ENCODE peak calls at places on chromosomes 11 and 22, in seven cellular contexts. G, P, N, T, Y, M and D are unnamed samples.

GRCh38 chr11:134383576-134384221 is 28.3 kb downstream of the B3GAT1 start:
- DNase-seq in G (no peak), P (no peak), N (no peak), T (no peak), Y (no peak), M (no peak), D (no peak)

GRCh38 chr11:73225851-73226250 is 7.8 kb downstream of the P2RY2 start:
- DNase-seq in G (no peak), P (no peak), N (no peak), T (no peak), Y (no peak), M (no peak), D (no peak)

GRCh38 chr11:43212279-43212678 is 99.5 kb upstream of the API5 start:
- DNase-seq in G (no peak), P (no peak), N (no peak), T (no peak), Y (no peak), M (no peak), D (no peak)

GRCh38 chr22:46238541-46238940 is 11.6 kb downstream of the CDPF1 start:
- DNase-seq in G (no peak), P (no peak), N (no peak), T (no peak), Y (no peak), M (no peak), D (no peak)

GRCh38 chr11:91921974-91922373 is 302.6 kb upstream of the FAT3 start:
- DNase-seq in G (no peak), P (no peak), N (no peak), T (no peak), Y (no peak), M (no peak), D (no peak)

GRCh38 chr11:44681698-44682097 is 45.1 kb upstream of the TSPAN18 start:
- DNase-seq in G (peak; percentile 10), P (peak; percentile 47), N (no peak), T (no peak), Y (no peak), M (no peak), D (no peak)

GRCh38 chr11:83782329-83782728 is 496.2 kb upstream of the CCDC90B start:
- DNase-seq in G (no peak), P (no peak), N (no peak), T (no peak), Y (no peak), M (no peak), D (no peak)

GRCh38 chr11:45560935-45561330 is 104.5 kb downstream of the CHST1 start:
- DNase-seq in G (no peak), P (no peak), N (no peak), T (no peak), Y (no peak), M (no peak), D (no peak)

GRCh38 chr11:96328395-96329010 is 14.5 kb downstream of the MAML2 start:
- DNase-seq in G (no peak), P (peak; percentile 34), N (no peak), T (no peak), Y (no peak), M (no peak), D (no peak)

GRCh38 chr11:81700061-81700460 is 1033.6 kb downstream of the FAM181B start:
- DNase-seq in G (no peak), P (peak; percentile 41), N (no peak), T (no peak), Y (no peak), M (no peak), D (no peak)

GRCh38 chr11:64484308-64485061 is 106.5 kb upstream of the SLC22A12 start:
- DNase-seq in G (no peak), P (no peak), N (peak; percentile 25), T (no peak), Y (no peak), M (no peak), D (no peak)

GRCh38 chr11:58060535-58060934 is 29.8 kb downstream of the OR6Q1 start:
- DNase-seq in G (no peak), P (no peak), N (no peak), T (no peak), Y (no peak), M (no peak), D (no peak)

GRCh38 chr11:93827347-93827746 is 23.1 kb downstream of the VSTM5 start:
- DNase-seq in G (no peak), P (no peak), N (no peak), T (no peak), Y (no peak), M (no peak), D (no peak)

GRCh38 chr22:35525687-35526332 is 14.8 kb upstream of the RASD2 start:
- DNase-seq in G (no peak), P (no peak), N (no peak), T (no peak), Y (no peak), M (no peak), D (no peak)

GRCh38 chr11:117230286-117230961 is 1.4 kb downstream of the PCSK7 start:
- DNase-seq in G (no peak), P (no peak), N (no peak), T (no peak), Y (no peak), M (no peak), D (no peak)

GRCh38 chr11:61948505-61948904 is 1.6 kb upstream of the BEST1 start:
- DNase-seq in G (no peak), P (peak; percentile 53), N (no peak), T (no peak), Y (no peak), M (no peak), D (no peak)

GRCh38 chr11:131027501-131027900 is 111.2 kb upstream of the SNX19 start:
- DNase-seq in G (no peak), P (peak; percentile 42), N (no peak), T (no peak), Y (no peak), M (no peak), D (no peak)

GRCh38 chr11:19187880-19188279 is 13.9 kb downstream of the CSRP3 start:
- DNase-seq in G (no peak), P (no peak), N (no peak), T (no peak), Y (no peak), M (no peak), D (no peak)

GRCh38 chr11:8567597-8568198 is 26.3 kb downstream of the STK33 start:
- DNase-seq in G (no peak), P (peak; percentile 2), N (no peak), T (no peak), Y (no peak), M (no peak), D (no peak)

GRCh38 chr11:61827573-61828378 is at the start of gene FADS2:
- DNase-seq in G (peak; percentile 80), P (peak; percentile 98), N (peak; percentile 96), T (peak; percentile 65), Y (peak; percentile 94), M (peak; percentile 95), D (peak; percentile 86)

GRCh38 chr11:6505577-6506240 is 8.6 kb downstream of the DNHD1 start:
- DNase-seq in G (peak; percentile 16), P (peak; percentile 72), N (peak; percentile 28), T (peak; percentile 29), Y (peak; percentile 29), M (no peak), D (peak; percentile 82)

GRCh38 chr11:117806906-117807305 is 9.9 kb upstream of the DSCAML1 start:
- DNase-seq in G (no peak), P (no peak), N (no peak), T (no peak), Y (no peak), M (no peak), D (no peak)

GRCh38 chr22:45602824-45603301 is 68.8 kb upstream of the ATXN10 start:
- DNase-seq in G (no peak), P (peak; percentile 49), N (peak; percentile 86), T (peak; percentile 63), Y (no peak), M (no peak), D (peak; percentile 22)

GRCh38 chr22:31046591-31047226 is 34.4 kb upstream of the SMTN start:
- DNase-seq in G (no peak), P (peak; percentile 76), N (no peak), T (no peak), Y (peak; percentile 42), M (peak; percentile 53), D (peak; percentile 98)

GRCh38 chr11:94117871-94118270 is 10.8 kb upstream of the PANX1 start:
- DNase-seq in G (no peak), P (no peak), N (no peak), T (no peak), Y (no peak), M (no peak), D (no peak)

GRCh38 chr11:63491614-63492372 is 826 bp upstream of the PLAAT5 start:
- DNase-seq in G (no peak), P (peak; percentile 92), N (no peak), T (no peak), Y (no peak), M (no peak), D (no peak)

GRCh38 chr11:2276280-2276998 is 6.1 kb upstream of the ASCL2 start:
- DNase-seq in G (no peak), P (no peak), N (no peak), T (no peak), Y (no peak), M (no peak), D (no peak)

GRCh38 chr11:83021780-83022125 is 49.9 kb downstream of the RAB30 start:
- DNase-seq in G (no peak), P (no peak), N (no peak), T (no peak), Y (no peak), M (no peak), D (no peak)